ENCODE peak calls at places on chromosomes 12 and 14, in ten cellular contexts. L is coronary artery, H is astrocyte, B is ovary, W is heart right ventricle, Y is left ventricle myocardium inferior, E is brain microvascular endothelial cell, N is H9, X is lung, G is suprapubic skin. D is an unnamed sample.

GRCh38 chr12:109162551-109162950 is 46.2 kb downstream of the ACACB start:
- DNase-seq in L (no peak), H (no peak), B (no peak), W (no peak), Y (no peak), E (no peak), N (no peak), X (no peak), G (no peak), D (no peak)

GRCh38 chr14:60094306-60094897 is 2.7 kb downstream of the PCNX4 start:
- DNase-seq in L (no peak), H (peak; percentile 84), B (no peak), W (peak; percentile 13), Y (no peak), E (peak; percentile 80), N (peak; percentile 61), X (no peak), G (no peak), D (peak; percentile 10)

GRCh38 chr14:103073876-103074698 is 9.9 kb upstream of the LBHD2 start:
- DNase-seq in L (no peak), H (no peak), B (no peak), W (no peak), Y (peak; percentile 40), E (no peak), N (no peak), X (no peak), G (peak; percentile 65), D (no peak)

GRCh38 chr12:10130042-10130441 is at the start of gene CLEC7A:
- DNase-seq in L (no peak), H (no peak), B (no peak), W (no peak), Y (no peak), E (no peak), N (no peak), X (no peak), G (no peak), D (no peak)

GRCh38 chr14:92121207-92121669 is 268 bp downstream of the NDUFB1 start:
- DNase-seq in L (peak; percentile 86), H (peak; percentile 33), B (no peak), W (peak; percentile 72), Y (peak; percentile 64), E (peak; percentile 22), N (no peak), X (peak; percentile 50), G (no peak), D (no peak)

GRCh38 chr12:13576935-13577334 is 380.4 kb downstream of the EMP1 start:
- DNase-seq in L (no peak), H (no peak), B (no peak), W (no peak), Y (no peak), E (no peak), N (no peak), X (no peak), G (no peak), D (no peak)

GRCh38 chr12:56877195-56878009 is 56.8 kb downstream of the SDR9C7 start:
- DNase-seq in L (no peak), H (no peak), B (no peak), W (no peak), Y (no peak), E (no peak), N (no peak), X (no peak), G (no peak), D (no peak)

GRCh38 chr12:4975574-4975973 is 65.9 kb downstream of the KCNA1 start:
- DNase-seq in L (no peak), H (no peak), B (no peak), W (no peak), Y (no peak), E (no peak), N (peak; percentile 84), X (no peak), G (no peak), D (no peak)

GRCh38 chr12:95339086-95339788 is 121.6 kb downstream of the VEZT start:
- DNase-seq in L (no peak), H (no peak), B (no peak), W (no peak), Y (no peak), E (no peak), N (no peak), X (no peak), G (no peak), D (no peak)

GRCh38 chr12:109897029-109897428 is 3.0 kb upstream of the TCHP start:
- DNase-seq in L (no peak), H (no peak), B (no peak), W (no peak), Y (no peak), E (no peak), N (no peak), X (no peak), G (no peak), D (no peak)

GRCh38 chr14:56528927-56529326 is 50.7 kb upstream of the TMEM260 start:
- DNase-seq in L (no peak), H (no peak), B (no peak), W (no peak), Y (no peak), E (no peak), N (no peak), X (no peak), G (no peak), D (no peak)

GRCh38 chr12:48351022-48351708 is 446 bp upstream of the ZNF641 start:
- DNase-seq in L (peak; percentile 90), H (peak; percentile 67), B (peak; percentile 82), W (peak; percentile 75), Y (peak; percentile 79), E (peak; percentile 66), N (peak; percentile 82), X (peak; percentile 84), G (peak; percentile 81), D (peak; percentile 45)

GRCh38 chr12:1540690-1541089 is 53.7 kb downstream of the FBXL14 start:
- DNase-seq in L (no peak), H (peak; percentile 44), B (no peak), W (no peak), Y (no peak), E (no peak), N (no peak), X (no peak), G (no peak), D (peak; percentile 62)

GRCh38 chr12:108933950-108934349 is 54.1 kb downstream of the DAO start:
- DNase-seq in L (no peak), H (no peak), B (no peak), W (no peak), Y (no peak), E (no peak), N (no peak), X (no peak), G (no peak), D (no peak)

GRCh38 chr12:30090258-30090657 is 306.5 kb upstream of the TMTC1 start:
- DNase-seq in L (no peak), H (no peak), B (no peak), W (no peak), Y (no peak), E (no peak), N (no peak), X (no peak), G (no peak), D (no peak)

DNA sequence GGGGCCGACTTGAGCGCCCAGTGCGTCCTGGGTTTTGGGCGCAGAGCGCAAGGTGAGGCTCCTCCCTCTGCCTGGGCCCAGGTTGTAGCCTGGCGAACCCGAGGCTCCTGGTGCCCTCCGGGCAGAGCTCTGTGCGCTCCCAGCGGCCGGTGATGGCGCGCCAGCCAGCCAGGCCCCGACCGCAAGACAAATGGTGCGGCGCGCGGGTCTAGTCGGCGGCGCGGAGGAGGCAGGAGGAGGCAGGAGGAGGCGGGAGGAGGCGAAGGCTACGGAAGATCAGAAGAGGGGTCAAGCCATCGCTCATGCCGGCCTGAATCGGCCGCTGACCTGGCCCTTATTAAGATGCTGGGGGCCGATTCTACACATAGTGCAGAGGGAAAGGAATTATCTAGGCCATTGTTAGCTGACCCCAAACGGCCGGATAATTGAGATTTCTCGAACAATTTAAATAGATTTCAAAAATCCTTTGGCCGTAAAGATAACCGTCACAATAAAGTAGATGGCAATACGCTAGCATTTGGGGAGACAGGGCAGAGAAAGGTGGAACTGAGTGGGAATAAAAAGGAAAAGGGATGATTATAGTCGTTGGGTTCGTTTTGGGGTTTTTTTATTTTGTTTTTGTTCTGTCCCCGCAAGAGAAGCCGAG is 2.8 kb downstream of the TBX5 start:
- DNase-seq in L (no peak), H (no peak), B (no peak), W (peak; percentile 19), Y (peak; percentile 50), E (no peak), N (peak; percentile 94), X (no peak), G (no peak), D (no peak)
- TF ChIP-seq CTCF in L (no peak), H (no peak), B (no peak), W (peak; percentile 13), Y (peak; percentile 58), E (peak; percentile 10), N (peak; percentile 73), X (no peak), G (peak; percentile 17), D (no peak)

DNA sequence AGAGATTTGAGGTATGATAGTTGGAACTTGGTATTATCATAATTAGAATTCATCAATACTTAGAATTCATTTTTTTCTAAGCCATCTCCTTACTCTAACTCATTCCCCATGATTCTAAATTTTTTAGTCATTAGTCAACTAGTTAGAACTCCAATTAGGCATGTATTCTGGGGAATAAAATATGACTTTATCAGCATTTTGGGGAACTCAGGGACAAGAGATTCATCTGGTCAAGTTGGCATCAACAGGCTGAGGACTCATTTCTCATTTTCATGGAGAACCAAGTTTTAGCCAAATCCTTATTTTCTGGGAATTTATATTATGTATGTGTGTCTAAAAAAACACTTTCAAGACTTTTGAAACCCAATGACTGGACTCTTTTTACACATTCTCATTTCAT is 29.2 kb downstream of the DIP2B start:
- DNase-seq in L (no peak), H (peak; percentile 29), B (no peak), W (no peak), Y (no peak), E (no peak), N (no peak), X (no peak), G (no peak), D (no peak)
- H3K27ac ChIP-seq in L (no peak overlapping the region), H (peak overlapping the region; percentile 82), B (no peak overlapping the region), W (no peak overlapping the region), Y (no peak overlapping the region), E (no peak overlapping the region), N (no peak overlapping the region), X (no peak overlapping the region), G (peak overlapping the region; percentile 75), D (peak overlapping the region; percentile 77)

GRCh38 chr14:24114536-24115450 is at the start of the genes DCAF11 and NRL:
- DNase-seq in L (peak; percentile 100), H (peak; percentile 99), B (peak; percentile 99), W (peak; percentile 99), Y (peak; percentile 98), E (peak; percentile 99), N (peak; percentile 99), X (peak; percentile 99), G (peak; percentile 99), D (peak; percentile 99)
- TF ChIP-seq CTCF in L (no peak), H (no peak), B (no peak), W (no peak), Y (no peak), E (no peak), N (no peak), X (no peak), G (no peak), D (no peak)

DNA sequence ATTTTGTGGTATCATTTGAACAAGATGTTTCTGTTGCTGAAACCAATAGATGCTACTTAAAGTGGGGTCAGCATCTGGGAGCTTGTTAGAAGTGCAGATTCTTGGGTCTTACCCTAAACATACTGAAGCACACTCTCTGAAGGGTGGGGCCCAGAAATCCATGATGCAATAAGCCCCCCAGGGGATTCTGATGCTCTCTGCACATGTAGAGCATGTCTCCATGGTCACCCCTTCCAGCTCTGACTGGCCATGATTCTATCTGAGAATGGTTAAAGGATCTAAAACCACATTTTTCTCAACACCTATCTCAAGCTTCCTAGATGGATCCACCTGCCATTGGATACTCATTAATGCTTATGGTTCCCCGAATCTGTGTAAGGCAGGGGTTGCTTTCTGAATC is 20.4 kb downstream of the JDP2 start:
- DNase-seq in L (no peak), H (no peak), B (no peak), W (no peak), Y (no peak), E (no peak), N (no peak), X (no peak), G (no peak), D (no peak)
- H3K27ac ChIP-seq in L (no peak overlapping the region), H (no peak overlapping the region), B (no peak overlapping the region), W (no peak overlapping the region), Y (no peak overlapping the region), E (no peak overlapping the region), N (no peak overlapping the region), X (no peak overlapping the region), G (peak overlapping the region; percentile 3), D (no peak overlapping the region)